ENCODE peak calls at places on chromosome 22, in five cellular contexts. One of them, this sample, is unnamed.

GRCh38 chr22:41021655-41022454 is 70.5 kb upstream of the EP300 start:
- DNase-seq in GM06990: peak
- DNase-seq in pancreas: peak
- DNase-seq in heart left ventricle: peak
- DNase-seq in CD4-positive, alpha-beta T cell: peak
- DNase-seq in this sample: peak

GRCh38 chr22:28329582-28330073 is 350.0 kb downstream of the TTC28 start:
- DNase-seq in pancreas: no peak
- DNase-seq in GM06990: no peak
- DNase-seq in heart left ventricle: no peak
- DNase-seq in CD4-positive, alpha-beta T cell: no peak
- DNase-seq in this sample: no peak

GRCh38 chr22:49373801-49374226 is 453.9 kb downstream of the BRD1 start:
- DNase-seq in heart left ventricle: no peak
- DNase-seq in GM06990: no peak
- DNase-seq in CD4-positive, alpha-beta T cell: no peak
- DNase-seq in pancreas: no peak
- DNase-seq in this sample: no peak

GRCh38 chr22:46674367-46674781 is 54.2 kb downstream of the GRAMD4 start:
- DNase-seq in heart left ventricle: peak
- DNase-seq in GM06990: peak
- DNase-seq in CD4-positive, alpha-beta T cell: peak
- DNase-seq in pancreas: no peak
- DNase-seq in this sample: peak

GRCh38 chr22:49292909-49293308 is 534.8 kb downstream of the BRD1 start:
- DNase-seq in heart left ventricle: no peak
- DNase-seq in pancreas: no peak
- DNase-seq in CD4-positive, alpha-beta T cell: peak
- DNase-seq in GM06990: no peak
- DNase-seq in this sample: no peak

GRCh38 chr22:42645341-42645937 is 3.8 kb downstream of the CYB5R3 start:
- DNase-seq in CD4-positive, alpha-beta T cell: no peak
- DNase-seq in pancreas: no peak
- DNase-seq in heart left ventricle: no peak
- DNase-seq in GM06990: no peak
- DNase-seq in this sample: no peak

GRCh38 chr22:48315415-48316244 is 1512.0 kb downstream of the BRD1 start:
- DNase-seq in GM06990: no peak
- DNase-seq in pancreas: no peak
- DNase-seq in heart left ventricle: no peak
- DNase-seq in CD4-positive, alpha-beta T cell: peak
- DNase-seq in this sample: no peak

GRCh38 chr22:31958625-31959239 is 14.4 kb downstream of the YWHAH start:
- DNase-seq in CD4-positive, alpha-beta T cell: no peak
- DNase-seq in pancreas: no peak
- DNase-seq in heart left ventricle: no peak
- DNase-seq in GM06990: no peak
- DNase-seq in this sample: no peak

GRCh38 chr22:40004836-40005235 is 10.1 kb downstream of the FAM83F start:
- DNase-seq in CD4-positive, alpha-beta T cell: no peak
- DNase-seq in heart left ventricle: no peak
- DNase-seq in GM06990: no peak
- DNase-seq in pancreas: no peak
- DNase-seq in this sample: no peak

GRCh38 chr22:30802202-30803166 is 107.8 kb downstream of the OSBP2 start:
- DNase-seq in CD4-positive, alpha-beta T cell: peak
- DNase-seq in pancreas: peak
- DNase-seq in heart left ventricle: peak
- DNase-seq in GM06990: peak
- DNase-seq in this sample: peak

GRCh38 chr22:45842141-45842831 is 134.7 kb downstream of the WNT7B start:
- DNase-seq in heart left ventricle: no peak
- DNase-seq in CD4-positive, alpha-beta T cell: no peak
- DNase-seq in pancreas: no peak
- DNase-seq in GM06990: no peak
- DNase-seq in this sample: no peak

GRCh38 chr22:31882971-31883370 is 61.4 kb upstream of the YWHAH start:
- DNase-seq in CD4-positive, alpha-beta T cell: no peak
- DNase-seq in GM06990: no peak
- DNase-seq in pancreas: no peak
- DNase-seq in heart left ventricle: no peak
- DNase-seq in this sample: no peak

GRCh38 chr22:29580200-29580810 is 608 bp downstream of the NIPSNAP1 start:
- DNase-seq in heart left ventricle: no peak
- DNase-seq in CD4-positive, alpha-beta T cell: no peak
- DNase-seq in pancreas: peak
- DNase-seq in GM06990: peak
- DNase-seq in this sample: peak

GRCh38 chr22:30219049-30219448 is 27.5 kb downstream of the LIF start:
- DNase-seq in heart left ventricle: no peak
- DNase-seq in CD4-positive, alpha-beta T cell: no peak
- DNase-seq in GM06990: no peak
- DNase-seq in pancreas: no peak
- DNase-seq in this sample: no peak

GRCh38 chr22:46961591-46962290 is 199.3 kb downstream of the TBC1D22A start:
- DNase-seq in CD4-positive, alpha-beta T cell: no peak
- DNase-seq in GM06990: no peak
- DNase-seq in pancreas: no peak
- DNase-seq in heart left ventricle: no peak
- DNase-seq in this sample: no peak

GRCh38 chr22:24997023-24997422 is 44.5 kb downstream of the KIAA1671 start:
- DNase-seq in pancreas: no peak
- DNase-seq in GM06990: no peak
- DNase-seq in heart left ventricle: no peak
- DNase-seq in CD4-positive, alpha-beta T cell: no peak
- DNase-seq in this sample: no peak

GRCh38 chr22:28333106-28333505 is 346.5 kb downstream of the TTC28 start:
- DNase-seq in pancreas: no peak
- DNase-seq in GM06990: no peak
- DNase-seq in CD4-positive, alpha-beta T cell: no peak
- DNase-seq in heart left ventricle: no peak
- DNase-seq in this sample: no peak

GRCh38 chr22:29617922-29618629 is 14.6 kb downstream of the NF2 start:
- DNase-seq in pancreas: no peak
- DNase-seq in GM06990: no peak
- DNase-seq in CD4-positive, alpha-beta T cell: no peak
- DNase-seq in heart left ventricle: no peak
- DNase-seq in this sample: no peak

DNA sequence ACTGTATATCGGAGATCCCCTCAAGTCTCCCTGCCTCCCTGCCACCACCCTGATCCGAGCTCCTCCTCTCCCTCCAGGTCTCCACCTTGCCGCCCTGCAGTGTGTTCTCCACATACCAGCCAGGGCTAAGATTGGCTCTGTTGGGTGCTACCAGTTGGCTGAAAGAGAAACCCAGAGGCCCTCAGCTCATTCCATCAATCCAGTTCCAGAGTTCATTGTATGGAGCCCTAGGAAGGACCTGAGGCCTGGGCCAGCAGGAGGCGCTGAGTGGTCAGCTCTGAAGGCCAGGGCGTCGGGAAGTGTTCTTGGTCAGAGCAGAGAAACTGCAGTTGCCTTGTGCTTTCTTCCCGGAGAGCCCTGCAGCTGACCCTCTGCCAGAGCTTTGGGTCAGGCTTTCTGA is 2.2 kb upstream of the TOP3B start:
- DNase-seq in CD4-positive, alpha-beta T cell: no peak
- DNase-seq in pancreas: no peak
- DNase-seq in heart left ventricle: no peak
- DNase-seq in GM06990: no peak
- DNase-seq in this sample: no peak
- TF ChIP-seq CTCF in CD4-positive, alpha-beta T cell: no peak
- TF ChIP-seq CTCF in pancreas: no peak
- TF ChIP-seq CTCF in heart left ventricle: peak
- TF ChIP-seq CTCF in GM06990: peak
- TF ChIP-seq CTCF in this sample: peak

DNA sequence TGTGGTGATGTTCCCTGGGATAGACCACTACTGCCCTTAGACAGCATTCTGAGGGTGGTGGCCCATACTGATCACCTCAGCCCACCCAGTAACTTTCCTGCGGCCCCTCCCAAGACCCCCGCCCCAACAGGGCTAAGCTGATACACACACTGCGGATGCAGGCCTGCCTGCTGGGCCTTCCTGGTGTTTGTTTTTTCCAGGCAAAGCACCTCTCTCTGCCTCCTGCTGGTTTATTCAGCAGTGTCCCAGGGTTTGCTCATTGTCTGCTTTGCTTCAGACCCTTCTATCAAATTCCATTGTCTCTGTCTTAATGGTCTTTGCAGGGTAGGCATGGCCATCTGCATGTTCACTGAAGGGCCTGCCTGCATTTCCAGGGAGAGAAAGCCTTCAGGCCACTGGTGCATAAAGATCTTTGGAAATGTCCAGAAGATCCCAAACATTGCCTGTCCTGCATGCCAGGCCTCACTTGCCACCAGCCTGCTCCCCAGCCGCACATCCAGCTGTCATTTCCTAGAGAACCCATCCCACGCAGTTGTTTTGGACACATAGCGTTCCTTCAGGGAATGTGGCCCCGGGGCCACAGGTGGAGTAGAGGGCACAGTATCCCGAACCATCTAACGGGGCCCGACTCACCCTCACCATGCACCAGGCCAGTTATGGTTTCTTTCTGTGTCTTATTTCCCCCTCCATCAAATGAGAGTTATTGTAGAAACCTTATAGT is 50.2 kb downstream of the BCR start:
- DNase-seq in CD4-positive, alpha-beta T cell: no peak
- DNase-seq in GM06990: no peak
- DNase-seq in heart left ventricle: no peak
- DNase-seq in pancreas: peak
- DNase-seq in this sample: no peak
- TF ChIP-seq CTCF in CD4-positive, alpha-beta T cell: no peak
- TF ChIP-seq CTCF in GM06990: no peak
- TF ChIP-seq CTCF in heart left ventricle: no peak
- TF ChIP-seq CTCF in pancreas: no peak
- TF ChIP-seq CTCF in this sample: no peak

DNA sequence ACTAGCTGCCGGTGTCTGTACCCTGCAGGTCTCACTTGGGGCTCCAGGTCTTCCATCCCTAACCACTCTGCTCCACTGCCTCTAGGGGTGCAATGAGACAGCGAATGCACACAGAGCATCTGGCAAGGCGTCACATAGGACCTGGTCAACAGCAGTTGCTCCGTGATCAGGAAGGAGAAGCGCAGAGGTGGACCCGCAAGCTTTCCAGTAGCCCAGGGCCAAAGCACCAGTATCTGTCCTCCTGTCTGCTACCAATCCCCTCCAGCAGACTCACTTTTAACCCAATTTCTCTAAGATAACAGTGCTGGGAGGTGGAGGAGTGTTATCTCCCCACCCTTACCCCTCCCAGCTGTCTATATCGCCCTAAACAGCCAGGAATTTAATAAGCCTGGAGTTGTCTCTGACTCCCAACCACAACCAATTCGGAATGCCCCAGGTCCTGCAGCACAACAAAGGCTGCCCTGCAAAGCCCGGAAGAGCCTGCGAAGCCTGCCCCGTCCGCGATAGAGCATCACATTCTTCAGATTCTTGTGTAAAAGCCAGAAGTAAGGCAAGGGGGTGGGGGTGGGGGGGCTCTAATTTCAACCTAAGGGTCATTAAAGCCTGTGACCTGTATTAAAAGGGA is 19.3 kb downstream of the MYH9 start:
- DNase-seq in pancreas: no peak
- DNase-seq in heart left ventricle: no peak
- DNase-seq in CD4-positive, alpha-beta T cell: no peak
- DNase-seq in GM06990: no peak
- DNase-seq in this sample: no peak
- TF ChIP-seq CTCF in pancreas: no peak
- TF ChIP-seq CTCF in heart left ventricle: peak
- TF ChIP-seq CTCF in CD4-positive, alpha-beta T cell: peak
- TF ChIP-seq CTCF in GM06990: peak
- TF ChIP-seq CTCF in this sample: no peak

GRCh38 chr22:21041937-21042336 is 3.8 kb upstream of the LRRC74B start:
- DNase-seq in GM06990: no peak
- DNase-seq in heart left ventricle: no peak
- DNase-seq in CD4-positive, alpha-beta T cell: no peak
- DNase-seq in pancreas: no peak
- DNase-seq in this sample: no peak
- TF ChIP-seq CTCF in GM06990: no peak
- TF ChIP-seq CTCF in heart left ventricle: no peak
- TF ChIP-seq CTCF in CD4-positive, alpha-beta T cell: no peak
- TF ChIP-seq CTCF in pancreas: no peak
- TF ChIP-seq CTCF in this sample: no peak

GRCh38 chr22:22702159-22702873 is 57.9 kb downstream of the GGTLC2 start:
- DNase-seq in GM06990: no peak
- DNase-seq in pancreas: peak
- DNase-seq in CD4-positive, alpha-beta T cell: no peak
- DNase-seq in heart left ventricle: no peak
- DNase-seq in this sample: no peak
- TF ChIP-seq CTCF in GM06990: peak
- TF ChIP-seq CTCF in pancreas: no peak
- TF ChIP-seq CTCF in CD4-positive, alpha-beta T cell: no peak
- TF ChIP-seq CTCF in heart left ventricle: no peak
- TF ChIP-seq CTCF in this sample: peak

DNA sequence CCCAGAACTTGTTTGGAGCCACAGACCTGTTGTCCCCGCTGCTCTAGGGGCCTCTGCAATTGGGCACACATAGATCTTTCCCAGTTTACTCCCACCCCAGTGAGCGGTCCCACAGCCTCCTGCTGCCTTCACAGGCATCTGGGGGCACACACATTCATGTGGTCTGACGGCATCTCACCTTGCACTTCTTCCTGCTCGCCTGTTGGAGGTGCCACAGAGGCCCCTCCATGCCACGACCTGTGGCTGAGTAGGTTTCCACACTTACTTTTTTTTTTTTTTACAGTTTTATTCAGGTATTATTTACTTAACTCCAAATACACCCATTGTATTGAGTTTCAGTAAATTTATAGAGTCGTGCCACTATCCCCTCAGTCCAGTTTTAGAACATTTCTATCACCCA is 68.9 kb upstream of the SEPTIN5 start:
- DNase-seq in GM06990: no peak
- DNase-seq in heart left ventricle: no peak
- DNase-seq in pancreas: no peak
- DNase-seq in CD4-positive, alpha-beta T cell: no peak
- DNase-seq in this sample: no peak
- TF ChIP-seq CTCF in GM06990: no peak
- TF ChIP-seq CTCF in heart left ventricle: no peak
- TF ChIP-seq CTCF in pancreas: no peak
- TF ChIP-seq CTCF in CD4-positive, alpha-beta T cell: no peak
- TF ChIP-seq CTCF in this sample: no peak

GRCh38 chr22:44063462-44064371 is 39.6 kb downstream of the PARVB start:
- DNase-seq in pancreas: no peak
- DNase-seq in GM06990: peak
- DNase-seq in CD4-positive, alpha-beta T cell: no peak
- DNase-seq in heart left ventricle: no peak
- DNase-seq in this sample: no peak

GRCh38 chr22:44067901-44068300 is 43.8 kb downstream of the PARVB start:
- DNase-seq in CD4-positive, alpha-beta T cell: no peak
- DNase-seq in GM06990: no peak
- DNase-seq in heart left ventricle: no peak
- DNase-seq in pancreas: no peak
- DNase-seq in this sample: no peak

GRCh38 chr22:44068422-44069191 is 44.5 kb downstream of the PARVB start:
- DNase-seq in GM06990: peak
- DNase-seq in pancreas: no peak
- DNase-seq in heart left ventricle: peak
- DNase-seq in CD4-positive, alpha-beta T cell: no peak
- DNase-seq in this sample: peak

GRCh38 chr22:44070029-44070428 is 45.9 kb downstream of the PARVB start:
- DNase-seq in GM06990: no peak
- DNase-seq in heart left ventricle: no peak
- DNase-seq in CD4-positive, alpha-beta T cell: no peak
- DNase-seq in pancreas: no peak
- DNase-seq in this sample: no peak

GRCh38 chr22:44067033-44067432 is 42.9 kb downstream of the PARVB start:
- DNase-seq in GM06990: no peak
- DNase-seq in pancreas: no peak
- DNase-seq in CD4-positive, alpha-beta T cell: no peak
- DNase-seq in heart left ventricle: no peak
- DNase-seq in this sample: no peak
- TF ChIP-seq CTCF in GM06990: peak
- TF ChIP-seq CTCF in pancreas: no peak
- TF ChIP-seq CTCF in CD4-positive, alpha-beta T cell: no peak
- TF ChIP-seq CTCF in heart left ventricle: no peak
- TF ChIP-seq CTCF in this sample: no peak

This sample was measured in GM13976.